ENCODE peak calls at places on chromosome 14, in five cellular contexts. J is AG20443; Y is K562; A is activated CD8-positive, alpha-beta memory T cell treated with anti-CD3 and anti-CD28 coated beads for 24 hours; H is D721Med. I is an unnamed sample.

GRCh38 chr14:66649515-66649914 is 141.6 kb downstream of the GPHN start:
- DNase-seq in J (no peak), Y (no peak), A (no peak), H (no peak), I (no peak)

GRCh38 chr14:54116972-54117371 is 160.3 kb upstream of the BMP4 start:
- DNase-seq in J (peak), Y (no peak), A (no peak), H (no peak), I (no peak)

GRCh38 chr14:47557894-47558293 is 117.5 kb downstream of the MDGA2 start:
- DNase-seq in J (no peak), Y (no peak), A (no peak), H (no peak), I (no peak)

GRCh38 chr14:92960706-92961566 is 38.0 kb downstream of the CHGA start:
- DNase-seq in J (peak), Y (no peak), A (no peak), H (no peak), I (no peak)

GRCh38 chr14:61860294-61860918 is 98.2 kb downstream of the SNAPC1 start:
- DNase-seq in J (peak), Y (peak), A (peak), H (peak), I (no peak)

GRCh38 chr14:70358631-70359030 is 852 bp downstream of the COX16 start:
- DNase-seq in J (peak), Y (peak), A (no peak), H (no peak), I (no peak)

GRCh38 chr14:75861161-75861621 is 120.6 kb downstream of the TGFB3 start:
- DNase-seq in J (peak), Y (peak), A (no peak), H (no peak), I (no peak)

GRCh38 chr14:38405851-38406630 is 150.1 kb upstream of the CLEC14A start:
- DNase-seq in J (peak), Y (no peak), A (no peak), H (no peak), I (no peak)

GRCh38 chr14:39768579-39768978 is 336.3 kb upstream of the FBXO33 start:
- DNase-seq in J (no peak), Y (no peak), A (no peak), H (no peak), I (no peak)

GRCh38 chr14:101109981-101110728 is 206.6 kb upstream of the RTL1 start:
- DNase-seq in J (no peak), Y (no peak), A (peak), H (no peak), I (peak)

GRCh38 chr14:31229638-31230229 is 22.1 kb upstream of the HECTD1 start:
- DNase-seq in J (peak), Y (peak), A (no peak), H (no peak), I (peak)

GRCh38 chr14:100896369-100897060 is 7.0 kb downstream of the RTL1 start:
- DNase-seq in J (no peak), Y (no peak), A (peak), H (no peak), I (peak)

GRCh38 chr14:31205681-31206535 is 1.7 kb downstream of the HECTD1 start:
- DNase-seq in J (peak), Y (peak), A (no peak), H (no peak), I (no peak)

I was measured in osteocyte.